ENCODE peak calls at places on chromosomes 12 and 14, in eight cellular contexts. F is T-helper 9 cell; M is iPS-NIHi11; Q is NCI-H510A; P is AG08396; X is HTR-8/SVneo; O is CD8-positive, alpha-beta memory T cell; L is left lung. G is an unnamed sample.

GRCh38 chr14:103185051-103186027 is 62.1 kb downstream of the TNFAIP2 start:
- DNase-seq in F (no peak), M (peak), Q (no peak), P (peak), X (peak), O (peak), L (no peak), G (no peak)

GRCh38 chr12:118544569-118544968 is 168.2 kb downstream of the SUDS3 start:
- DNase-seq in F (no peak), M (no peak), Q (no peak), P (peak), X (peak), O (no peak), L (no peak), G (no peak)

GRCh38 chr14:43706901-43707300 is 800.2 kb downstream of the FSCB start:
- DNase-seq in F (no peak), M (no peak), Q (no peak), P (no peak), X (no peak), O (no peak), L (no peak), G (no peak)

GRCh38 chr12:6869049-6870021 is 2.0 kb downstream of the TPI1 start:
- DNase-seq in F (peak), M (peak), Q (no peak), P (peak), X (peak), O (peak), L (no peak), G (peak)

GRCh38 chr12:120599672-120600537 is 18.7 kb upstream of the POP5 start:
- DNase-seq in F (no peak), M (peak), Q (no peak), P (no peak), X (no peak), O (no peak), L (no peak), G (no peak)

GRCh38 chr14:101563352-101563653 is 2.0 kb downstream of the DIO3 start:
- DNase-seq in F (no peak), M (no peak), Q (no peak), P (no peak), X (no peak), O (no peak), L (no peak), G (no peak)

GRCh38 chr14:87108726-87109125 is 884.3 kb downstream of the GALC start:
- DNase-seq in F (no peak), M (no peak), Q (no peak), P (peak), X (no peak), O (no peak), L (no peak), G (no peak)

GRCh38 chr14:95156765-95157194 is 549 bp downstream of the DICER1 start:
- DNase-seq in F (peak), M (peak), Q (peak), P (peak), X (peak), O (no peak), L (peak), G (peak)

GRCh38 chr12:130041983-130042812 is 120.1 kb upstream of the FZD10 start:
- DNase-seq in F (no peak), M (peak), Q (peak), P (no peak), X (no peak), O (no peak), L (peak), G (no peak)

GRCh38 chr14:34817768-34818167 is 57.4 kb downstream of the BAZ1A start:
- DNase-seq in F (no peak), M (no peak), Q (no peak), P (no peak), X (no peak), O (no peak), L (no peak), G (no peak)

GRCh38 chr14:76227450-76228050 is 75.8 kb downstream of the GPATCH2L start:
- DNase-seq in F (no peak), M (no peak), Q (no peak), P (peak), X (peak), O (no peak), L (no peak), G (no peak)

GRCh38 chr14:61218157-61218556 is 63.0 kb downstream of the TMEM30B start:
- DNase-seq in F (no peak), M (no peak), Q (no peak), P (no peak), X (no peak), O (no peak), L (no peak), G (no peak)

GRCh38 chr14:71591929-71592328 is 340.3 kb upstream of the RGS6 start:
- DNase-seq in F (no peak), M (no peak), Q (no peak), P (peak), X (peak), O (no peak), L (no peak), G (no peak)

GRCh38 chr12:52826611-52827498 is 7.3 kb downstream of the KRT79 start:
- DNase-seq in F (no peak), M (no peak), Q (no peak), P (peak), X (no peak), O (no peak), L (no peak), G (no peak)

GRCh38 chr12:114166360-114166759 is 200.2 kb upstream of the RBM19 start:
- DNase-seq in F (no peak), M (peak), Q (no peak), P (peak), X (peak), O (no peak), L (no peak), G (no peak)

GRCh38 chr14:72699852-72700257 is 194.0 kb downstream of the DPF3 start:
- DNase-seq in F (no peak), M (no peak), Q (no peak), P (peak), X (no peak), O (no peak), L (no peak), G (no peak)

GRCh38 chr12:112191840-112192321 is 66.5 kb downstream of the TRAFD1 start:
- DNase-seq in F (no peak), M (no peak), Q (no peak), P (peak), X (no peak), O (no peak), L (no peak), G (no peak)

GRCh38 chr14:89489796-89490506 is 72.9 kb upstream of the FOXN3 start:
- DNase-seq in F (no peak), M (no peak), Q (no peak), P (peak), X (no peak), O (no peak), L (no peak), G (no peak)

GRCh38 chr14:76836029-76836630 is 9.9 kb downstream of the LRRC74A start:
- DNase-seq in F (no peak), M (no peak), Q (no peak), P (no peak), X (no peak), O (no peak), L (no peak), G (no peak)

GRCh38 chr14:103207038-103207403 is 83.8 kb downstream of the TNFAIP2 start:
- DNase-seq in F (no peak), M (peak), Q (no peak), P (peak), X (no peak), O (no peak), L (no peak), G (no peak)

GRCh38 chr12:96308881-96309280 is 91.4 kb downstream of the CDK17 start:
- DNase-seq in F (no peak), M (no peak), Q (no peak), P (peak), X (no peak), O (no peak), L (no peak), G (no peak)

GRCh38 chr14:30195946-30196345 is 268.3 kb upstream of the PRKD1 start:
- DNase-seq in F (no peak), M (no peak), Q (no peak), P (no peak), X (no peak), O (no peak), L (no peak), G (no peak)

GRCh38 chr12:88185988-88186387 is 43.9 kb downstream of the TMTC3 start:
- DNase-seq in F (no peak), M (no peak), Q (no peak), P (peak), X (peak), O (no peak), L (no peak), G (no peak)

GRCh38 chr12:15613981-15614380 is 175.2 kb downstream of the EPS8 start:
- DNase-seq in F (no peak), M (no peak), Q (no peak), P (no peak), X (no peak), O (no peak), L (no peak), G (no peak)

GRCh38 chr12:14129601-14130178 is 148.3 kb upstream of the GRIN2B start:
- DNase-seq in F (no peak), M (no peak), Q (no peak), P (no peak), X (no peak), O (no peak), L (no peak), G (no peak)

GRCh38 chr12:54560374-54560858 is 11.0 kb downstream of the PDE1B start:
- DNase-seq in F (peak), M (peak), Q (no peak), P (peak), X (peak), O (peak), L (peak), G (peak)

GRCh38 chr14:45253754-45254300 is 825 bp upstream of the MIS18BP1 start:
- DNase-seq in F (no peak), M (no peak), Q (no peak), P (no peak), X (no peak), O (no peak), L (no peak), G (no peak)

GRCh38 chr12:46389130-46389616 is 16.6 kb upstream of the SLC38A2 start:
- DNase-seq in F (no peak), M (no peak), Q (no peak), P (no peak), X (no peak), O (no peak), L (no peak), G (no peak)

GRCh38 chr14:34205799-34206198 is 254.9 kb upstream of the EGLN3 start:
- DNase-seq in F (no peak), M (no peak), Q (no peak), P (no peak), X (no peak), O (no peak), L (no peak), G (no peak)

GRCh38 chr14:57869530-57870088 is 3.7 kb upstream of the SLC35F4 start:
- DNase-seq in F (no peak), M (no peak), Q (no peak), P (no peak), X (no peak), O (no peak), L (no peak), G (no peak)

GRCh38 chr14:30875788-30876053 is 1.4 kb downstream of the COCH start:
- DNase-seq in F (no peak), M (peak), Q (no peak), P (no peak), X (no peak), O (no peak), L (no peak), G (no peak)

GRCh38 chr12:24363177-24363754 is 413.8 kb upstream of the SOX5 start:
- DNase-seq in F (no peak), M (no peak), Q (peak), P (no peak), X (no peak), O (no peak), L (peak), G (no peak)

G was measured in T follicular helper cell.